ENCODE peak calls at places on chromosomes 6 and 20, in five cellular contexts. K, Y, A, W and D are unnamed samples.

GRCh38 chr6:111750753-111751684 is 122.2 kb downstream of the FYN start:
- DNase-seq in A (no peak), Y (no peak), W (no peak), K (no peak), D (no peak)

GRCh38 chr6:124795879-124796838 is 166.1 kb upstream of the RNF217 start:
- DNase-seq in Y (no peak), W (no peak), A (peak), K (no peak), D (no peak)

GRCh38 chr6:52976591-52977035 is 18.5 kb downstream of the GSTA4 start:
- DNase-seq in A (no peak), K (no peak), Y (no peak), W (peak), D (no peak)

GRCh38 chr20:50172347-50173013 is 18.1 kb upstream of the CEBPB start:
- DNase-seq in W (peak), Y (peak), K (peak), A (peak), D (peak)

GRCh38 chr6:107670792-107671199 is 153.3 kb downstream of the SCML4 start:
- DNase-seq in A (no peak), Y (peak), W (no peak), K (peak), D (no peak)

GRCh38 chr20:2026004-2026403 is 32.1 kb upstream of the PDYN start:
- DNase-seq in A (no peak), Y (no peak), K (no peak), W (no peak), D (no peak)

GRCh38 chr20:33910056-33910455 is 83.7 kb upstream of the RALY start:
- DNase-seq in Y (no peak), K (no peak), W (no peak), A (no peak), D (no peak)

GRCh38 chr20:37649017-37649416 is 44.8 kb upstream of the CTNNBL1 start:
- DNase-seq in K (no peak), Y (no peak), W (no peak), A (no peak), D (no peak)

GRCh38 chr6:10891960-10892359 is 5.1 kb downstream of the SYCP2L start:
- DNase-seq in A (no peak), Y (no peak), K (no peak), W (no peak), D (no peak)

GRCh38 chr6:18021166-18021850 is 33.9 kb upstream of the KIF13A start:
- DNase-seq in W (no peak), Y (no peak), A (no peak), K (no peak), D (no peak)

GRCh38 chr6:166046232-166046631 is 121.4 kb downstream of the TBXT start:
- DNase-seq in Y (no peak), A (peak), K (no peak), W (no peak), D (no peak)

GRCh38 chr6:31049518-31049917 is 39.2 kb downstream of the MUC22 start:
- DNase-seq in K (no peak), W (no peak), A (no peak), Y (no peak), D (no peak)

GRCh38 chr20:46406986-46407670 is 713 bp upstream of the ELMO2 start:
- DNase-seq in Y (peak), K (peak), A (no peak), W (peak), D (peak)

GRCh38 chr20:33668087-33668790 is 1.5 kb downstream of the ACTL10 start:
- DNase-seq in W (peak), K (peak), Y (peak), A (peak), D (peak)

DNA sequence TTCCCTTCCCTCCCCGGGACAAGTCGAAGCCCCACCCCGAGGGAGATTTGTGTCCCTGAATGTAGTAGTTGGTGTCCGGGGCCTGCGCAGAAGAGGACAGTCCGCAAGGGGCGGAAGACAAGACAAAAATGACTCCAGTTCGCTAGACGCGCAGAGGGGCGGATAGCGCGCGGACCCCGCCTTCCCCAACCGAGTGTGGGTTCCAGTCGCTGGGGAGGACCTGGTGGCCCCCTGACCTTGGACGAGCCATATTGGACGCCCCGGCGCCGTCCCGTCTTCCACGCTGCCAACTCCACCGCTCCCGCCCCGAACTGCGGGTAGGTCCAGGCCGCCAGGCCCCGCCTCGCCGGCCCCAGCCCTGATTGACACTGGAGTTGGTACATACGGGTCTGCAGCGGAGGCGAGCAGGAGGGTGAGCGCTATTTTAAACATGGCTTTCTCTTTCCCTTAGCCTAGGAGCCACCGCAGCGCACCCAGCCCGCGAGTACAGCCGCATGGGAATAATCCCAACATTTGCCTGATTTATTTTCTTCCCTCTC is 802 bp downstream of the HMGN3 start:
- DNase-seq in Y (peak), W (peak), K (peak), A (peak), D (peak)
- TF ChIP-seq POLR2A in Y (peak), W (peak), K (peak), A (peak), D (no peak)

GRCh38 chr6:150685860-150686259 is 86.2 kb downstream of the PLEKHG1 start:
- DNase-seq in W (no peak), A (peak), K (no peak), Y (no peak), D (no peak)

GRCh38 chr6:150683320-150683719 is 83.6 kb downstream of the PLEKHG1 start:
- DNase-seq in K (peak), Y (no peak), A (no peak), W (no peak), D (no peak)

GRCh38 chr6:150686566-150686965 is 86.9 kb downstream of the PLEKHG1 start:
- DNase-seq in K (no peak), W (no peak), Y (no peak), A (no peak), D (no peak)

GRCh38 chr6:150684161-150684560 is 84.5 kb downstream of the PLEKHG1 start:
- DNase-seq in Y (no peak), A (no peak), W (no peak), K (no peak), D (no peak)

GRCh38 chr6:150684715-150685459 is 85.2 kb downstream of the PLEKHG1 start:
- DNase-seq in W (no peak), K (no peak), Y (no peak), A (no peak), D (no peak)
- TF ChIP-seq EP300 in W (peak), K (no peak), Y (no peak), A (no peak), D (no peak)

GRCh38 chr6:140845666-140846065 is 1287.1 kb upstream of the GJE1 start:
- DNase-seq in Y (no peak), K (no peak), W (no peak), A (no peak), D (no peak)
- TF ChIP-seq POLR2A in Y (no peak), K (no peak), W (no peak), A (no peak), D (no peak)

GRCh38 chr20:58251979-58252591 is 23.6 kb upstream of the ANKRD60 start:
- DNase-seq in W (no peak), Y (no peak), A (peak), K (no peak), D (no peak)
- TF ChIP-seq EP300 in W (no peak), Y (no peak), A (peak), K (no peak), D (no peak)

DNA sequence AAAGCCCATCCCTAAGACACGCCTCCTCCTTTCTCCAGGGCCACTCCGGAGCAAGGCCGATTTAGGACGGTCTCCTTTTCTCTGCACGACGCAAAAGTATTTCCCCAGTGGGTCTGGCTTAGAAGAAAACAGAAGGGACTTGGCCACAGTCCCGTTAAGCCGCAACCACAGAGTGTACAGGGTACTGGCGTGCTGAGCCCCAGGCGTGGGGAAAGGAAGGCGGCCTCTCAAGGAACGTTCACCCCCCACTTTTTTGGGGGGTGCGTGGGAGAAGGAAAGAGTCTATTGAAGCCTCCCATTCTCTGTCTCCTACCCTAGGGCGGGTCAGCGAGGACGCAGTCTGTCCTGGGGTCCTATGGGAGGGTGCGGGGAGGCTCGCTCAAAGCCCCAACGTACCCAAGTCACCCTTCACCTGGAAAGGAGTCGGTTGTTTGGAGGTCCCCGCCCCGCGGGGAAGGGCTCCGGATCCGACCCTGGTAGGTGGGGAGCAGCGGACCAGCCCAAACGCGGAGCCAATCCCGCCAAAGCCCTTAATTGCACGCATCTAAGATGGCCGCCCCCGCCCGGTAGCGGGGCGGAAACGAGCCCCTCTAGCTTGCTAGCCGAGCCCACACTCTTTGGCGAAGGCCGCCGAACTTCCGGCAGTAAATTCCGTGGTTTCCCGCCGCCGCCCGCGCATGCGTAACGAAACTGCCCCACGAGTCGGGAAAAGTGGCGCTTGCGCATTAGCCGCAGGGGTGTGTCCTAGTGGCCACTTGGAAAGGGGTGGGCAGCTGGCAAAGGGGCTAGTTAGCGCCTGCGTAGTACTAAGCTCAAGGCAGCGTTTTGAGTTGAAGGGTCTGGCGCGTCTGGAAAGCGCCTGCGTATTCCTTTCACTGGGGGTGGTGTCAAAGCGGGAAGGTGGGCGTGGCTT is at the start of gene OARD1:
- DNase-seq in A (peak), K (peak), Y (peak), W (peak), D (peak)
- TF ChIP-seq POLR2A in A (peak), K (peak), Y (peak), W (peak), D (peak)